ENCODE peak calls at places on chromosomes 13 and 19, in seven cellular contexts. B, V, Q, U, Z, I and C are unnamed samples.

GRCh38 chr19:58385313-58386165 is 1.5 kb upstream of the RPS5 start:
- DNase-seq in V (no peak), Z (no peak), U (no peak), Q (no peak), I (no peak), B (no peak), C (no peak)

GRCh38 chr19:31568724-31569123 is 219.5 kb upstream of the TSHZ3 start:
- DNase-seq in U (no peak), I (no peak), Q (peak), V (no peak), Z (no peak), B (no peak), C (no peak)

GRCh38 chr13:27917121-27917947 is 2.5 kb upstream of the PDX1 start:
- DNase-seq in U (no peak), B (no peak), Q (no peak), I (no peak), V (no peak), Z (no peak), C (no peak)

GRCh38 chr13:94329277-94329676 is 150.2 kb downstream of the DCT start:
- DNase-seq in V (no peak), Z (no peak), B (no peak), I (no peak), Q (no peak), U (no peak), C (no peak)

GRCh38 chr13:34810996-34811395 is 131.1 kb upstream of the NBEA start:
- DNase-seq in V (no peak), B (no peak), Z (no peak), Q (no peak), I (no peak), U (no peak), C (no peak)

GRCh38 chr19:39188960-39189359 is 7.8 kb upstream of the NCCRP1 start:
- DNase-seq in I (no peak), Z (no peak), V (no peak), U (no peak), B (no peak), Q (no peak), C (no peak)

GRCh38 chr13:24050292-24050711 is 110.2 kb upstream of the SPATA13 start:
- DNase-seq in V (no peak), B (no peak), Z (no peak), I (no peak), Q (no peak), U (no peak), C (no peak)

GRCh38 chr19:17001603-17002183 is 24.9 kb downstream of the CPAMD8 start:
- DNase-seq in Z (no peak), I (no peak), Q (no peak), V (no peak), B (no peak), U (no peak), C (no peak)

GRCh38 chr19:38141108-38141507 is 82.9 kb downstream of the DPF1 start:
- DNase-seq in I (no peak), B (no peak), Z (no peak), V (no peak), Q (no peak), U (no peak), C (no peak)

GRCh38 chr19:16371540-16371986 is 46.9 kb downstream of the KLF2 start:
- DNase-seq in V (no peak), I (no peak), Z (no peak), U (peak), Q (no peak), B (peak), C (no peak)

GRCh38 chr19:7196721-7197168 is 97.5 kb downstream of the INSR start:
- DNase-seq in I (no peak), Q (no peak), Z (no peak), V (no peak), U (no peak), B (no peak), C (no peak)

GRCh38 chr13:99980201-99981114 is 1.1 kb upstream of the ZIC2 start:
- DNase-seq in V (peak), I (no peak), Z (no peak), B (peak), U (no peak), Q (peak), C (no peak)

GRCh38 chr19:640156-640548 is 473 bp downstream of the FGF22 start:
- DNase-seq in V (no peak), I (no peak), B (no peak), Q (no peak), Z (no peak), U (no peak), C (no peak)

GRCh38 chr13:98492335-98493034 is 84.4 kb downstream of the STK24 start:
- DNase-seq in Z (no peak), U (no peak), B (no peak), V (no peak), I (no peak), Q (no peak), C (no peak)

GRCh38 chr19:5339950-5340636 is 519 bp downstream of the PTPRS start:
- DNase-seq in Q (peak), Z (no peak), V (no peak), B (peak), U (no peak), I (no peak), C (no peak)

GRCh38 chr19:32480321-32480720 is 74.8 kb downstream of the DPY19L3 start:
- DNase-seq in Z (no peak), B (no peak), V (no peak), U (no peak), Q (no peak), I (no peak), C (no peak)

GRCh38 chr19:32519023-32519422 is 62.0 kb upstream of the PDCD5 start:
- DNase-seq in Z (no peak), B (no peak), I (no peak), Q (no peak), V (no peak), U (no peak), C (no peak)

GRCh38 chr13:40470665-40471064 is 195.8 kb downstream of the FOXO1 start:
- DNase-seq in V (no peak), Q (no peak), U (no peak), B (no peak), Z (no peak), I (no peak), C (no peak)

GRCh38 chr13:40469581-40470282 is 196.7 kb downstream of the FOXO1 start:
- DNase-seq in U (no peak), Q (no peak), Z (no peak), V (no peak), I (no peak), B (no peak), C (no peak)

GRCh38 chr13:40472427-40473220 is 193.8 kb downstream of the FOXO1 start:
- DNase-seq in V (no peak), U (no peak), Q (no peak), Z (no peak), I (peak), B (no peak), C (no peak)

GRCh38 chr13:40468227-40468838 is 198.1 kb downstream of the FOXO1 start:
- DNase-seq in U (no peak), Z (no peak), V (no peak), Q (no peak), I (no peak), B (no peak), C (no peak)

DNA sequence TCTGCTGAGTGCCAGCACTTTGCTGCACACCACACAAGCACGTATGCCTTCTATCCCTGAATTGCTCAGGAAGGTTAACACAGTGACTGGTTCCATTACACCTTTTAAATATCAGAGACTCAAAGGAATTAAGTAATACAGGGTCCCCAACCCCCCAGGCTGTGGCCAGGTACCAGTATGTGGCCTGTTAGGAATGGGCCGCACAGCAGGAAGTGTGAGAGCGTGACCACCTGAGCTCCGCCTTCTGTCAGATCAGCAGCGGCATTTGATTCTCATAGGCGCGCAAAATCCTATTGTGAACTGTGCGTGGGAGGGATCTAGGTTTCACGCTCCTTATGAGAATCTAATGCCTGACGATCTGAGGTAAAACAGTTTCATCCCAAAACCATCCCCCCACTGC is 194.5 kb downstream of the FOXO1 start:
- DNase-seq in I (no peak), Z (no peak), Q (no peak), B (no peak), U (no peak), V (no peak), C (no peak)
- TF ChIP-seq YY1 in I (no peak), Z (no peak), Q (no peak), B (no peak), U (no peak), V (no peak), C (no peak)

GRCh38 chr19:13026478-13026999 is 31.3 kb downstream of the NFIX start:
- DNase-seq in U (no peak), I (peak), Z (no peak), Q (no peak), B (no peak), V (no peak), C (no peak)

GRCh38 chr19:13023666-13024065 is 28.4 kb downstream of the NFIX start:
- DNase-seq in Z (no peak), B (peak), Q (peak), U (no peak), I (no peak), V (no peak), C (no peak)

GRCh38 chr19:13025819-13026477 is 30.7 kb downstream of the NFIX start:
- DNase-seq in V (no peak), I (no peak), B (no peak), Z (no peak), Q (no peak), U (no peak), C (no peak)

GRCh38 chr19:13024126-13024957 is 29.1 kb downstream of the NFIX start:
- DNase-seq in I (no peak), Q (no peak), U (no peak), Z (no peak), B (no peak), V (no peak), C (no peak)

GRCh38 chr19:13024958-13025653 is 29.8 kb downstream of the NFIX start:
- DNase-seq in V (no peak), Q (no peak), I (no peak), U (no peak), B (no peak), Z (no peak), C (no peak)
- TF ChIP-seq YY1 in V (no peak), Q (no peak), I (no peak), U (no peak), B (no peak), Z (no peak), C (no peak)

GRCh38 chr13:70380809-70381208 is 272.6 kb upstream of the KLHL1 start:
- DNase-seq in V (no peak), I (no peak), B (no peak), U (no peak), Z (no peak), Q (no peak), C (no peak)

GRCh38 chr13:70370924-70371323 is 262.7 kb upstream of the KLHL1 start:
- DNase-seq in Q (no peak), Z (no peak), U (no peak), I (no peak), V (no peak), B (no peak), C (no peak)

GRCh38 chr13:70375718-70376117 is 267.5 kb upstream of the KLHL1 start:
- DNase-seq in B (no peak), U (no peak), Q (no peak), V (no peak), Z (no peak), I (no peak), C (no peak)
- TF ChIP-seq YY1 in B (no peak), U (no peak), Q (no peak), V (no peak), Z (no peak), I (no peak), C (no peak)

GRCh38 chr13:30337061-30337601 is 29.8 kb upstream of the KATNAL1 start:
- DNase-seq in Q (no peak), I (no peak), U (no peak), V (no peak), Z (no peak), B (peak), C (no peak)

GRCh38 chr13:30332516-30333165 is 25.3 kb upstream of the KATNAL1 start:
- DNase-seq in I (no peak), U (no peak), B (no peak), Z (no peak), V (no peak), Q (no peak), C (no peak)

GRCh38 chr13:30333601-30334000 is 26.2 kb upstream of the KATNAL1 start:
- DNase-seq in B (no peak), Z (no peak), V (no peak), I (no peak), U (no peak), Q (no peak), C (no peak)

GRCh38 chr13:30331331-30331771 is 24.0 kb upstream of the KATNAL1 start:
- DNase-seq in U (no peak), V (no peak), B (no peak), Z (no peak), I (no peak), Q (no peak), C (no peak)

DNA sequence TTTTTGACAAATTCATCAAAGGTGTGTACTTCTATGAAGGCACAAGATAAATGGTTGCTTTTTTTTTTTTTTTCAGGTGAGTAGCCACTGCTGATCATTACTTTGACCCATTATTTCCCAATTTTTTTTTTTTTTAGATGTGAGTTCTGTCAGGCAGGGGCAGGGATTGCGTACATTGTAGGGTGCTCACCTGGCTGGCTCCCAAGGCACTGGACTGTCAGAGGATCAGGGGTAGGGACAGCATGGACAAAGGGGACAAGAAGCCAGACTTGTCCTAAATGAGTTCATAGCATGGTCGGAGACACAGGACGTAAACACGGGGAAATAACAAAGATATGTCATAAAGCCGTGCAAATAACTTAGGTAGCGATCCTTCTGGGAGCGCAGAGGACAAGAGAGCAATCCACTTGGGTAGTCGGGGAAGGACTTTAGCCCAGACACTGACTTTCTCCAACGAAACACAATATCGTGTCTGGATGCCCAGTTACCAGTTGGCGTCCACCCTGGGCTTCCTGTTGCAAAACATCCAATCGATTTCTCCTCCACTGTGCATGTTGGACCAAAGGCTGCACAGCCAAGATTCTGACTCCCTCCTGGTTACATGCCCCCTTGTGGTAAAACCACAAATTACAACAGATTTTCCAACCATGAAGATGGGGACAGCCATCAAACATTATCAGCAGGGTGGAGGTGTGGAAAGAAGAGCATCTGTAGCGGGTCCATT is 27.5 kb upstream of the KATNAL1 start:
- DNase-seq in I (peak), B (peak), U (no peak), Q (peak), V (peak), Z (no peak), C (no peak)
- TF ChIP-seq YY1 in I (no peak), B (no peak), U (peak), Q (no peak), V (no peak), Z (peak), C (no peak)

GRCh38 chr19:3031607-3031867 is 2.5 kb upstream of the TLE2 start:
- DNase-seq in Z (no peak), B (no peak), V (no peak), I (no peak), U (no peak), Q (no peak), C (no peak)

GRCh38 chr19:3027981-3028304 is 1.1 kb downstream of the TLE2 start:
- DNase-seq in I (no peak), Z (no peak), U (no peak), B (no peak), Q (no peak), V (no peak), C (no peak)

GRCh38 chr19:3027292-3027691 is 1.8 kb downstream of the TLE2 start:
- DNase-seq in U (no peak), Q (no peak), I (no peak), V (no peak), Z (no peak), B (no peak), C (no peak)

GRCh38 chr19:3028305-3029069 is 593 bp downstream of the TLE2 start:
- DNase-seq in U (no peak), B (no peak), Z (no peak), I (no peak), Q (no peak), V (no peak), C (no peak)

DNA sequence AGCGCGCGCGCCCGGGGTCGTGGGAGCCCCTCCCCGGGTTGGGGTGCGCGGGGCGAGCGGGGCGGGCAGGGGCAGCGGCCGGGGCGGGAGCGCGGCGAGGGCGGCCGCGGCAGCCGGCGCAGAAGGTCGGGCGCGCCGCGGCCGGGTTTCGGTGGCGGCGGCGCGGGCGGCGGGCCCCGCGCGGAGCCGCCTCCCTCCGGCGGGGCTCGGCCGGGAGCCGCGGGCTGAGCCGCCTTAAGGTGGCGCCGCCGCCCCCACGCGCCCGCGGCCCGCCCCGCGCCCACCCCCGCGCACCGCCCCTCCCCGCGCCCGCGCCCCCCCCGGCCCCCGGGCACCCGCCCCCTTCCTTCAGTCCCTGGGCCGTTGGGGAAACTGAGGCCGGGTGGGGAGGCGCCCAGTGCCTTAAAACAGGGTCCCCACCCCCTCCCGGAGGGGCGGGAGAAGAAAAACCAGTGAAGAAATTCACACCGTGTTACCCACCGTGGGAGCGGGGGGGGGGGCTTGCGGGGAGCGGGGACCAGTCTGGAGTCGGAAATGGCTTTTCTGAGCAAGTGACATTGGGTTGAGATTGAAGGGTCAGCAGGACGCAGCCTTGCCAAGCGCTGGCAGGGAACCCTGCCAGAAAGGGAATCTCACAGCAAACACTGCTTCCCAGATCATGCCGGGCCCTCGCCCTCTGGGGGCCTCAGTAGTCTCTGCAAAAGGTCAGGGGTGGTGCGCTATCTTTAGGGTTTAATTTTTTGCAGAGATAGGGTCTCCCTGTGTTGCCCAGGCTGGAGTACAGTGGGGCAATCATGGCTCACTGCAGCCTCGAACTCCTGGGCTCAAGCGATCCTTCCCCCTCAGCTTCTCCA is at the start of gene TLE2:
- DNase-seq in I (no peak), Z (no peak), Q (peak), U (no peak), V (no peak), B (peak), C (no peak)
- TF ChIP-seq YY1 in I (no peak), Z (no peak), Q (no peak), U (no peak), V (no peak), B (no peak), C (no peak)

GRCh38 chr19:3520166-3521103 is 14.3 kb downstream of the FZR1 start:
- DNase-seq in Z (no peak), U (no peak), B (peak), I (no peak), V (no peak), Q (peak), C (no peak)
- TF ChIP-seq YY1 in Z (no peak), U (no peak), B (no peak), I (no peak), V (no peak), Q (no peak), C (no peak)

GRCh38 chr19:46355991-46356669 is 9.2 kb downstream of the PPP5C start:
- DNase-seq in V (no peak), B (no peak), I (no peak), Z (no peak), U (no peak), Q (no peak), C (no peak)

GRCh38 chr19:46355234-46355990 is 8.5 kb downstream of the PPP5C start:
- DNase-seq in I (peak), U (no peak), Z (no peak), V (no peak), Q (no peak), B (peak), C (no peak)

GRCh38 chr19:46351241-46352041 is 4.6 kb downstream of the PPP5C start:
- DNase-seq in Z (no peak), I (no peak), Q (no peak), B (no peak), V (no peak), U (no peak), C (no peak)

GRCh38 chr19:46356670-46357055 is 9.8 kb downstream of the PPP5C start:
- DNase-seq in Z (no peak), V (no peak), U (no peak), I (no peak), B (no peak), Q (no peak), C (no peak)

DNA sequence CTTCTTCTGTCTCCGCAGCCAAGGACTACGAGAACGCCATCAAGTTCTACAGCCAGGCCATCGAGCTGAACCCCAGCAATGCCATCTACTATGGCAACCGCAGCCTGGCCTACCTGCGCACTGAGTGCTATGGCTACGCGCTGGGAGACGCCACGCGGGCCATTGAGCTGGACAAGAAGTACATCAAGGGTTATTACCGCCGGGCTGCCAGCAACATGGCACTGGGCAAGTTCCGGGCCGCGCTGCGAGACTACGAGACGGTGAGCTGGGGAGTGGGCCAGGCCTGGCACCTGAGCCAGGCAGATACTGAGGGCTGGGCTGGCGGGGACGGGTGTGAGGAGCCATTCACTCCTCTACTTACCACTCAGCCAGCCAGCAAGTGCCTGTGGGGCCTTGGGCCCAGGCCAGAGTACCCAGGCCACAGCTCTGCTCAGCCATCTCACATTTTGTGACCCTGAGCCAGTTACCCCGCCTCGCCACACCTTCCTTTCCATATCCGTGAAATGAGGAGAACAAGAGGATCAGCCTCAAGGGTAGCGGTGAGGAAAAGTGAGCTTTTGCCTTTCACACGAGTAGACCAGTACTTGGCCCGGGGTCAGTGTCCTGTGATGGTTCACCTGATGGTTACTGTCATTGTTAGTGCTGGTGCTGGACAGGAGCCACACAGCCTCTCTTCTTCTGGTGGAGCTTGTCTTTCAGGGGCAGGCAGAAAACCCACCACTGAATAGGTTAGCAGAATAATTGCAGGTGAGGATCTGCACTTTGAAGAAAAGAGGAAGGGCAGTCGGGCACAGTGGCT is 7.0 kb downstream of the PPP5C start:
- DNase-seq in B (no peak), V (no peak), Z (no peak), I (no peak), U (no peak), Q (no peak), C (no peak)
- TF ChIP-seq YY1 in B (no peak), V (no peak), Z (no peak), I (no peak), U (no peak), Q (no peak), C (no peak)

GRCh38 chr13:77306458-77306857 is 20.4 kb downstream of the MYCBP2 start:
- DNase-seq in I (no peak), B (no peak), V (no peak), Q (no peak), Z (no peak), U (no peak), C (no peak)
- TF ChIP-seq YY1 in I (no peak), B (no peak), V (no peak), Q (no peak), Z (no peak), U (no peak), C (no peak)